ENCODE peak calls at places on chromosome 15, in four cellular contexts. A is HCT116, S is endothelial cell of umbilical vein, M is suprapubic skin. U is an unnamed sample.

GRCh38 chr15:74781673-74782595 is at the start of gene CSK:
- DNase-seq in M (no peak), S (peak; percentile 53), A (no peak), U (no peak)

GRCh38 chr15:92393994-92394326 is 279 bp downstream of the ST8SIA2 start:
- DNase-seq in M (no peak), S (peak; percentile 2), A (no peak), U (no peak)

GRCh38 chr15:64071931-64072765 is 21.5 kb downstream of the CIAO2A start:
- DNase-seq in M (no peak), A (no peak), S (no peak), U (no peak)

GRCh38 chr15:76335129-76335850 is 1.3 kb upstream of the ISL2 start:
- DNase-seq in A (no peak), M (no peak), S (no peak), U (no peak)

GRCh38 chr15:62060896-62061280 is 641 bp upstream of the VPS13C start:
- DNase-seq in A (no peak), M (no peak), S (no peak), U (no peak)

GRCh38 chr15:26020871-26021270 is 157.7 kb upstream of the ATP10A start:
- DNase-seq in A (no peak), S (no peak), M (no peak), U (no peak)

GRCh38 chr15:42832577-42832976 is 88.0 kb downstream of the TTBK2 start:
- DNase-seq in M (no peak), S (peak; percentile 7), A (peak; percentile 70), U (no peak)

GRCh38 chr15:43274136-43274535 is 7.4 kb upstream of the TGM5 start:
- DNase-seq in M (no peak), S (no peak), A (no peak), U (peak; percentile 66)

GRCh38 chr15:23629234-23629805 is 18.3 kb downstream of the MAGEL2 start:
- DNase-seq in M (no peak), A (no peak), S (no peak), U (no peak)

GRCh38 chr15:62119224-62119925 is 45.7 kb downstream of the C2CD4B start:
- DNase-seq in M (no peak), A (peak; percentile 44), S (peak; percentile 98), U (no peak)

GRCh38 chr15:86830304-86830703 is 750.6 kb downstream of the AGBL1 start:
- DNase-seq in S (no peak), M (no peak), A (no peak), U (no peak)

GRCh38 chr15:74008901-74009300 is 14.4 kb downstream of the PML start:
- DNase-seq in A (no peak), S (no peak), M (no peak), U (no peak)

GRCh38 chr15:52789601-52790165 is 453 bp downstream of the ONECUT1 start:
- DNase-seq in S (no peak), A (no peak), M (peak; percentile 52), U (no peak)

GRCh38 chr15:56677271-56677670 is 56.0 kb downstream of the ZNF280D start:
- DNase-seq in A (no peak), S (no peak), M (no peak), U (no peak)

GRCh38 chr15:43900964-43901363 is 74.2 kb downstream of the WDR76 start:
- DNase-seq in S (no peak), A (no peak), M (no peak), U (no peak)

GRCh38 chr15:89157061-89157460 is 64.3 kb downstream of the RLBP1 start:
- DNase-seq in M (no peak), S (no peak), A (no peak), U (no peak)

GRCh38 chr15:35115155-35115725 is 30.1 kb upstream of the NANOGP8 start:
- DNase-seq in S (no peak), M (no peak), A (no peak), U (no peak)

GRCh38 chr15:72338617-72339321 is 18.8 kb upstream of the CELF6 start:
- DNase-seq in M (no peak), S (no peak), A (no peak), U (no peak)

GRCh38 chr15:32840481-32841245 is 122.9 kb downstream of the GREM1 start:
- DNase-seq in S (no peak), M (no peak), A (no peak), U (no peak)

GRCh38 chr15:55586808-55587207 is 1.3 kb downstream of the PYGO1 start:
- DNase-seq in M (no peak), S (no peak), A (no peak), U (no peak)

GRCh38 chr15:95558131-95558530 is 772.4 kb upstream of the NR2F2 start:
- DNase-seq in M (no peak), A (peak; percentile 1), S (peak; percentile 70), U (no peak)

GRCh38 chr15:63833246-63833696 is 477 bp downstream of the HERC1 start:
- DNase-seq in A (no peak), S (no peak), M (peak; percentile 67), U (no peak)

GRCh38 chr15:56929389-56929788 is 10.9 kb downstream of the TCF12 start:
- DNase-seq in S (no peak), A (no peak), M (no peak), U (no peak)

GRCh38 chr15:76169013-76169412 is 109.2 kb downstream of the TMEM266 start:
- DNase-seq in M (no peak), A (no peak), S (no peak), U (no peak)

GRCh38 chr15:43091859-43092258 is 14.0 kb downstream of the UBR1 start:
- DNase-seq in M (no peak), A (no peak), S (no peak), U (no peak)

GRCh38 chr15:99921086-99921485 is 187.8 kb upstream of the LYSMD4 start:
- DNase-seq in M (no peak), A (no peak), S (no peak), U (no peak)

GRCh38 chr15:39230205-39230916 is 350.5 kb upstream of the THBS1 start:
- DNase-seq in M (no peak), A (no peak), S (peak; percentile 100), U (no peak)

GRCh38 chr15:61839541-61839940 is 220.7 kb downstream of the VPS13C start:
- DNase-seq in M (no peak), A (no peak), S (no peak), U (no peak)

GRCh38 chr15:99174989-99175388 is 70.1 kb downstream of the SYNM start:
- DNase-seq in S (no peak), A (no peak), M (no peak), U (peak; percentile 13)

GRCh38 chr15:54197995-54198394 is 219.8 kb downstream of the UNC13C start:
- DNase-seq in M (no peak), A (no peak), S (no peak), U (no peak)

GRCh38 chr15:52762621-52763020 is 27.5 kb downstream of the ONECUT1 start:
- DNase-seq in A (no peak), S (no peak), M (no peak), U (no peak)

GRCh38 chr15:95119041-95119440 is 887.7 kb downstream of the MCTP2 start:
- DNase-seq in M (no peak), A (no peak), S (no peak), U (no peak)

GRCh38 chr15:48866141-48866563 is 11.8 kb upstream of the EID1 start:
- DNase-seq in M (no peak), A (no peak), S (no peak), U (no peak)

GRCh38 chr15:26838742-26839460 is 28.0 kb upstream of the GABRA5 start:
- DNase-seq in M (no peak), A (no peak), S (no peak), U (no peak)

GRCh38 chr15:29934251-29934650 is 112.0 kb upstream of the TJP1 start:
- DNase-seq in A (no peak), S (peak; percentile 67), M (no peak), U (no peak)

GRCh38 chr15:62989366-62990055 is 53.0 kb upstream of the TPM1 start:
- DNase-seq in S (peak; percentile 9), M (no peak), A (no peak), U (no peak)

GRCh38 chr15:78440375-78441373 is 2.7 kb downstream of the IREB2 start:
- DNase-seq in M (no peak), A (no peak), S (no peak), U (no peak)

GRCh38 chr15:52943746-52944145 is 153.6 kb upstream of the ONECUT1 start:
- DNase-seq in M (no peak), S (no peak), A (no peak), U (no peak)

GRCh38 chr15:25860885-25861866 is 2.0 kb downstream of the ATP10A start:
- DNase-seq in S (no peak), M (no peak), A (no peak), U (no peak)

GRCh38 chr15:90249123-90249863 is at the start of gene TTLL13:
- DNase-seq in A (peak; percentile 56), M (peak; percentile 96), S (peak; percentile 87), U (peak; percentile 85)
- TF ChIP-seq POLR2AphosphoS5 in A (peak; percentile 78), M (no peak), S (peak; percentile 66), U (peak; percentile 22)

GRCh38 chr15:66404122-66404521 is 17.4 kb downstream of the MAP2K1 start:
- DNase-seq in M (no peak), S (no peak), A (no peak), U (no peak)
- H3K4me1 ChIP-seq in M (peaks cover 7% of the 10 kb centered on the region), S (peaks cover 35% of the 10 kb centered on the region), A (no peaks in the 10 kb centered on the region), U (no peaks in the 10 kb centered on the region)

GRCh38 chr15:41503669-41504010 is 10.0 kb downstream of the ITPKA start:
- DNase-seq in S (no peak), A (no peak), M (no peak), U (no peak)
- H3K27me3 ChIP-seq in S (peaks cover 29% of the 10 kb centered on the region), A (no peaks in the 10 kb centered on the region), M (peaks cover 60% of the 10 kb centered on the region), U (peaks cover 42% of the 10 kb centered on the region)

DNA sequence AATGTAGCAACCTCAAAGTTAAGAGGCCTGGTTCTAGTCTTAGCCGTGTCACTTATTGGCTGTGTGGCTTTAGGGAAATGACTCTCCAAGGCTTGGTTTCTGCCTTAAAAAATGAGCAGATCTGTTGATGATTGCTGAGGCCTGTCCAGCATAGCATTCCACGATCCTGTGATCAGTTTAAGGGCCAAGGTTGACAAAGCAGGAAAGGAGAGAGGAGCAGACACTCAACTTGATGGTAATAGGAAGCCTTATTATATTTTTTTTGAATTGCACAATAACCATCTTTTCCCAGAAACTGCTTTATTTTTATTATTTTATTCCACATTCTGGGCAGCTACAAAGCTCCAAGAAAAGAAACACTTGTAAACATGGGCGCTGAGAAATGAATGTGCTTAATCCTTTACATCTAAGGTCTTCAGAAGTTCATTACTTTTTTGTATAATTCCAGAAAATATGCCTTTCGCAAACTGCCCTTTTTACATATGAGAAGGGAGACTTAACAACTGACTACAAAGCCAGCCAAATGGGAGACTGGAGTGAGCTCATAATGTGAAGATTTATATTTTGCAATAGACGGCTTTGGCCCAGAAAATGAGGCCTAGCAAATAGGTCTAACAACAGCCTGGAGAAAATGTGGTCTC is 241.0 kb downstream of the ATP8B4 start:
- DNase-seq in M (peak; percentile 73), S (no peak), A (no peak), U (no peak)
- TF ChIP-seq POLR2AphosphoS5 in M (no peak), S (no peak), A (no peak), U (peak; percentile 68)

DNA sequence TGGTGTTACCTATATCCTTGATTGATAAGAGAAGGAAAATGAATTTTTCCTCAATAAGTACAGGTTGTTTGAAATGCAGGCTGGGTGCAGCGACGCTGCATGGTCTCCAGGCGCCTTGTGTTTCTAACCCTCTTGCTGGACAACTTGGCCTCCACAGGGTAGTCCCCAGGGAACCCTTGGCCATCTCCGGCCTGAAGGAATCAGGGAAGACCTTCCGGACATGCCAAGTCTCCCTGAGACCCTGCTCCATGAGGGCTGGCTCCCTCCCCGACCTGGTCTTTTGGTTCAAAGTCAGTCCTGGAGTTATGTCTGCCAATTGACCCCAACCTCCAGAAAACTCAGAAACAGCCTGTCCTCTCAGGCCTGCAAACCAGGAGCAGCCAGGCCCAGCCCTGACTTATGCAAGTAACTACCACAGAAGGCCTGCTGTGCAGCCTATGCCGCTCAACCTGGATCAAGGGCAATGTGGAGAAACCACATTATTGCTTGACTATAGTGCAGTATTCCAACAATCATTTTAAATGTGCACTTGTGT is 98.3 kb downstream of the LIPC start:
- DNase-seq in M (no peak), S (no peak), A (no peak), U (no peak)
- H3K4me1 ChIP-seq in M (peaks cover 30% of the 10 kb centered on the region), S (no peaks in the 10 kb centered on the region), A (no peaks in the 10 kb centered on the region), U (no peaks in the 10 kb centered on the region)

GRCh38 chr15:65396965-65397317 is 19.1 kb upstream of the IGDCC3 start:
- DNase-seq in M (no peak), S (no peak), A (no peak), U (no peak)
- H3K27me3 ChIP-seq in M (peaks cover 56% of the 10 kb centered on the region), S (peaks cover 40% of the 10 kb centered on the region), A (no peaks in the 10 kb centered on the region), U (peaks cover 33% of the 10 kb centered on the region)